ENCODE peak calls at places on chromosomes 12 and 14, in seven cellular contexts. E, O, C, J, N, Y and T are unnamed samples.

GRCh38 chr14:78666336-78667056 is 496.3 kb downstream of the NRXN3 start:
- DNase-seq in E (no peak), O (no peak), C (no peak), J (no peak), N (no peak), Y (no peak), T (no peak)

GRCh38 chr12:122721057-122721545 is 4.5 kb upstream of the HCAR3 start:
- DNase-seq in E (no peak), O (no peak), C (no peak), J (no peak), N (no peak), Y (no peak), T (peak; percentile 78)

GRCh38 chr12:120711411-120711810 is 1.2 kb downstream of the UNC119B start:
- DNase-seq in E (no peak), O (no peak), C (no peak), J (no peak), N (no peak), Y (no peak), T (no peak)

GRCh38 chr14:90774316-90774715 is 41.9 kb downstream of the TTC7B start:
- DNase-seq in E (no peak), O (no peak), C (no peak), J (no peak), N (no peak), Y (no peak), T (no peak)

GRCh38 chr12:18145924-18146323 is 55.9 kb upstream of the RERGL start:
- DNase-seq in E (no peak), O (no peak), C (no peak), J (no peak), N (no peak), Y (no peak), T (no peak)

GRCh38 chr12:39902823-39903222 is 203.1 kb downstream of the SLC2A13 start:
- DNase-seq in E (no peak), O (no peak), C (no peak), J (no peak), N (no peak), Y (no peak), T (peak; percentile 77)

GRCh38 chr14:100536721-100537700 is 50.2 kb downstream of the BEGAIN start:
- DNase-seq in E (no peak), O (no peak), C (peak; percentile 44), J (peak; percentile 39), N (no peak), Y (peak; percentile 30), T (no peak)

GRCh38 chr12:31393004-31393550 is 67.1 kb upstream of the SINHCAF start:
- DNase-seq in E (no peak), O (no peak), C (no peak), J (no peak), N (no peak), Y (no peak), T (no peak)

GRCh38 chr12:111413442-111414086 is 7.8 kb downstream of the SH2B3 start:
- DNase-seq in E (no peak), O (no peak), C (no peak), J (no peak), N (no peak), Y (peak; percentile 51), T (peak; percentile 77)

GRCh38 chr12:93369505-93369904 is 8.2 kb upstream of the NUDT4 start:
- DNase-seq in E (no peak), O (no peak), C (no peak), J (no peak), N (no peak), Y (no peak), T (no peak)

GRCh38 chr14:39219075-39219499 is 14.6 kb upstream of the MIA2 start:
- DNase-seq in E (peak; percentile 3), O (peak; percentile 45), C (no peak), J (no peak), N (no peak), Y (no peak), T (no peak)

GRCh38 chr12:40505327-40505726 is 186.9 kb upstream of the CNTN1 start:
- DNase-seq in E (no peak), O (no peak), C (no peak), J (no peak), N (no peak), Y (no peak), T (no peak)

GRCh38 chr12:34607520-34608195 is 585.4 kb downstream of the ALG10 start:
- DNase-seq in E (no peak), O (no peak), C (no peak), J (peak; percentile 51), N (peak; percentile 58), Y (peak; percentile 31), T (no peak)

GRCh38 chr14:74407021-74407800 is 18.8 kb downstream of the SYNDIG1L start:
- DNase-seq in E (no peak), O (no peak), C (no peak), J (no peak), N (peak; percentile 42), Y (no peak), T (no peak)

GRCh38 chr12:45369065-45369464 is 153.2 kb downstream of the ANO6 start:
- DNase-seq in E (no peak), O (peak; percentile 40), C (no peak), J (no peak), N (no peak), Y (no peak), T (peak; percentile 84)

GRCh38 chr12:27336254-27336653 is 3.6 kb downstream of the BMAL2 start:
- DNase-seq in E (no peak), O (no peak), C (no peak), J (no peak), N (no peak), Y (no peak), T (peak; percentile 58)

GRCh38 chr14:91509878-91510170 is 286 bp downstream of the PPP4R3A start:
- DNase-seq in E (no peak), O (no peak), C (no peak), J (no peak), N (no peak), Y (no peak), T (no peak)

GRCh38 chr14:63499701-63500250 is 43.4 kb downstream of the PPP2R5E start:
- DNase-seq in E (no peak), O (no peak), C (no peak), J (no peak), N (no peak), Y (no peak), T (no peak)

GRCh38 chr14:96949594-96949993 is 152.4 kb downstream of the VRK1 start:
- DNase-seq in E (no peak), O (no peak), C (no peak), J (no peak), N (no peak), Y (no peak), T (no peak)

GRCh38 chr14:54606178-54606577 is 39.2 kb downstream of the SAMD4A start:
- DNase-seq in E (no peak), O (no peak), C (no peak), J (no peak), N (peak; percentile 68), Y (peak; percentile 51), T (no peak)

GRCh38 chr14:35789651-35790050 is 19.4 kb downstream of the RALGAPA1 start:
- DNase-seq in E (no peak), O (no peak), C (no peak), J (no peak), N (no peak), Y (no peak), T (no peak)

DNA sequence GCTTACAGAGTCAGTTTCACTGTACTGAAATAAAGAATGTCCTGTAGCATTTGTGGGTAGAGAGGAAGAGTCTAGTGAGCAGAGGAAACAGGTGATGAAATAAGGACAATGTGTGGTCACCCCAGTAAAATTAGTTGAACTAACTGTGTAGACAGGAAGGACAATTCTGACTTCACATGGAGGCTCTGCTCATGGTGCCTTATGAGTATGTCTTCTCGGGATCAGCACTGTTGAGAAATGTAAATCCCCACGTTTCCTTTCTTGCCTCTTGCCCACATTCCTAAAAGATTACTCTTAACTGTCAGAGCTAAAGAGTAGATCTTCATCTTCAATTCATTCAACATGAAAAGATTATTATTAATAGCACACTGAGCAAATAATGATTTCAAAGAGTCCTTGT is 113.2 kb upstream of the FLRT2 start:
- DNase-seq in E (no peak), O (peak; percentile 79), C (no peak), J (no peak), N (no peak), Y (no peak), T (no peak)
- H3K4me3 ChIP-seq in E (no peak overlapping the region), O (no peak overlapping the region), C (no peak overlapping the region), J (no peak overlapping the region), N (no peak overlapping the region), Y (no peak overlapping the region), T (no peak overlapping the region)

GRCh38 chr14:72904218-72904617 is 10.3 kb upstream of the DPF3 start:
- DNase-seq in E (no peak), O (no peak), C (no peak), J (no peak), N (no peak), Y (no peak), T (no peak)

GRCh38 chr14:72903707-72904106 is 9.8 kb upstream of the DPF3 start:
- DNase-seq in E (no peak), O (no peak), C (no peak), J (no peak), N (no peak), Y (no peak), T (no peak)

GRCh38 chr14:72898448-72898847 is 4.5 kb upstream of the DPF3 start:
- DNase-seq in E (no peak), O (no peak), C (no peak), J (no peak), N (no peak), Y (no peak), T (no peak)

GRCh38 chr14:72902802-72903530 is 9.1 kb upstream of the DPF3 start:
- DNase-seq in E (no peak), O (no peak), C (no peak), J (no peak), N (no peak), Y (no peak), T (no peak)

DNA sequence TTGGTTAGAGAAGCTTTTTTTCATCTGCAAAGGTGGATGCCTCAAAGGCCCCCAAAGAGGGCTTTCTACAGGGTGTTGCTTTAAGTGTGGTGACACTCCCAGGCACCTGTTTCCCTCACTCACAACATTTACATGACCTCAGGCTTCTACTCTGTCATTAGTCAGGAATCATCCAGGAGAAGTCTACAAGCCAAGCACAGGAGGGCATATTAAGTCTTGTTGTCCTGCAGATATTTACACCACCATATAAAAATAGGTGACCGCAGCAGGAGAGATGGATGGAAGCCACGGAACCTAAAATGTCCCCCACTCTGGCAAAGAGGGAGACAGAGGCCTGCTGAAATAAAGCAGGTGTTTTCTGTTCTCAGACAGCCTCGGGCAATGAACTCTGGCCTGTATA is 7.5 kb upstream of the DPF3 start:
- DNase-seq in E (no peak), O (no peak), C (no peak), J (no peak), N (no peak), Y (no peak), T (no peak)
- H3K27ac ChIP-seq in E (no peak overlapping the region), O (no peak overlapping the region), C (no peak overlapping the region), J (no peak overlapping the region), N (no peak overlapping the region), Y (no peak overlapping the region), T (no peak overlapping the region)

DNA sequence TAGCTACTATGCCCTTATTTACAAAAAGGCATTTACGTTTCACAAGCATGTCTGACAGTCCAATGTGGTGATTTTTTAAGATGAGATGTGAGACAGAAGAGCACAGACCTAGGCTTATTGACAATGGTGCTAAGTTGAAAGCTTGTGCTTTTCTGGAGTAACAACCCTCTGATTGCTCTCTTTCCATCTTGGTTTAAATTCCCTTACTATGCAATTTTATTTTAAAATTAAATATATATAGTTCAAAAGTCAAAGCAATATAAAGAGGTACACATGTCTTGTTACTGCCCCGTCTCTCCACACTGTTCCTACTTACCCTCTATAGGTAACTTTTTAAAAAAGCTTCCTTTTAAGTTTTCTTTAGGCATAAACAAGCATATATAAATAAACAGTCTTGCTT is 39.4 kb upstream of the BBS10 start:
- DNase-seq in E (no peak), O (no peak), C (no peak), J (no peak), N (no peak), Y (no peak), T (no peak)
- H3K4me3 ChIP-seq in E (no peak overlapping the region), O (no peak overlapping the region), C (no peak overlapping the region), J (no peak overlapping the region), N (no peak overlapping the region), Y (no peak overlapping the region), T (no peak overlapping the region)

GRCh38 chr14:59482120-59482434 is 2.1 kb downstream of the L3HYPDH start:
- DNase-seq in E (no peak), O (no peak), C (no peak), J (no peak), N (no peak), Y (no peak), T (no peak)
- H3K27ac ChIP-seq in E (no peak overlapping the region), O (peak overlapping the region; percentile 98), C (peak overlapping the region; percentile 90), J (peak overlapping the region; percentile 95), N (peak overlapping the region; percentile 96), Y (peak overlapping the region; percentile 95), T (no peak overlapping the region)